ENCODE peak calls at places on chromosomes 4 and X, in six cellular contexts. One of them, this sample, is unnamed.
A peak's percentile ranks its signal among the peaks of the same experiment; 100 is the strongest.

GRCh38 chr4:8888856-8889255 is 17.2 kb upstream of the HMX1 start:
- DNase-seq in testis: no peak
- DNase-seq in body of pancreas: no peak
- DNase-seq in GM06990: no peak
- DNase-seq in CD8-positive, alpha-beta T cell: no peak
- DNase-seq in neural progenitor cell: no peak
- DNase-seq in this sample: no peak

GRCh38 chrX:27731962-27732361 is 75.8 kb upstream of the MAGEB10 start:
- DNase-seq in testis: no peak
- DNase-seq in body of pancreas: no peak
- DNase-seq in GM06990: no peak
- DNase-seq in CD8-positive, alpha-beta T cell: no peak
- DNase-seq in neural progenitor cell: no peak
- DNase-seq in this sample: no peak

GRCh38 chr4:75432683-75433082 is 81.5 kb downstream of the RCHY1 start:
- DNase-seq in testis: no peak
- DNase-seq in body of pancreas: no peak
- DNase-seq in GM06990: no peak
- DNase-seq in CD8-positive, alpha-beta T cell: no peak
- DNase-seq in neural progenitor cell: peak; percentile 31
- DNase-seq in this sample: peak; percentile 18

GRCh38 chr4:19993222-19993621 is 258.5 kb upstream of the SLIT2 start:
- DNase-seq in testis: no peak
- DNase-seq in body of pancreas: no peak
- DNase-seq in GM06990: no peak
- DNase-seq in CD8-positive, alpha-beta T cell: no peak
- DNase-seq in neural progenitor cell: no peak
- DNase-seq in this sample: peak; percentile 69

GRCh38 chrX:70033348-70033747 is 16.4 kb downstream of the AWAT2 start:
- DNase-seq in testis: peak; percentile 51
- DNase-seq in body of pancreas: no peak
- DNase-seq in GM06990: no peak
- DNase-seq in CD8-positive, alpha-beta T cell: peak; percentile 10
- DNase-seq in neural progenitor cell: peak; percentile 57
- DNase-seq in this sample: peak; percentile 16

GRCh38 chr4:109826719-109827118 is 1.1 kb upstream of the RRH start:
- DNase-seq in testis: no peak
- DNase-seq in body of pancreas: no peak
- DNase-seq in GM06990: no peak
- DNase-seq in CD8-positive, alpha-beta T cell: no peak
- DNase-seq in neural progenitor cell: no peak
- DNase-seq in this sample: peak; percentile 36

GRCh38 chr4:16858275-16858752 is 40.1 kb downstream of the LDB2 start:
- DNase-seq in testis: no peak
- DNase-seq in body of pancreas: no peak
- DNase-seq in GM06990: no peak
- DNase-seq in CD8-positive, alpha-beta T cell: no peak
- DNase-seq in neural progenitor cell: no peak
- DNase-seq in this sample: no peak

GRCh38 chr4:140004580-140005314 is 149.2 kb downstream of the MAML3 start:
- DNase-seq in testis: peak; percentile 61
- DNase-seq in body of pancreas: peak; percentile 58
- DNase-seq in GM06990: no peak
- DNase-seq in CD8-positive, alpha-beta T cell: no peak
- DNase-seq in neural progenitor cell: peak; percentile 92
- DNase-seq in this sample: peak; percentile 66

GRCh38 chrX:16785247-16786138 is 773 bp upstream of the TXLNG start:
- DNase-seq in testis: peak; percentile 38
- DNase-seq in body of pancreas: peak; percentile 30
- DNase-seq in GM06990: no peak
- DNase-seq in CD8-positive, alpha-beta T cell: peak; percentile 10
- DNase-seq in neural progenitor cell: peak; percentile 39
- DNase-seq in this sample: no peak

GRCh38 chr4:159966741-159967140 is 863.9 kb downstream of the RAPGEF2 start:
- DNase-seq in testis: peak; percentile 50
- DNase-seq in body of pancreas: no peak
- DNase-seq in GM06990: no peak
- DNase-seq in CD8-positive, alpha-beta T cell: no peak
- DNase-seq in neural progenitor cell: no peak
- DNase-seq in this sample: no peak

GRCh38 chr4:92840880-92841279 is 537.1 kb downstream of the GRID2 start:
- DNase-seq in testis: no peak
- DNase-seq in body of pancreas: no peak
- DNase-seq in GM06990: no peak
- DNase-seq in CD8-positive, alpha-beta T cell: no peak
- DNase-seq in neural progenitor cell: no peak
- DNase-seq in this sample: no peak

GRCh38 chr4:138182838-138183426 is 59.2 kb downstream of the SLC7A11 start:
- DNase-seq in testis: peak; percentile 20
- DNase-seq in body of pancreas: no peak
- DNase-seq in GM06990: no peak
- DNase-seq in CD8-positive, alpha-beta T cell: no peak
- DNase-seq in neural progenitor cell: peak; percentile 52
- DNase-seq in this sample: peak; percentile 67

GRCh38 chrX:57368158-57368557 is 81.7 kb downstream of the FAAH2 start:
- DNase-seq in testis: no peak
- DNase-seq in body of pancreas: no peak
- DNase-seq in GM06990: no peak
- DNase-seq in CD8-positive, alpha-beta T cell: no peak
- DNase-seq in neural progenitor cell: no peak
- DNase-seq in this sample: no peak

DNA sequence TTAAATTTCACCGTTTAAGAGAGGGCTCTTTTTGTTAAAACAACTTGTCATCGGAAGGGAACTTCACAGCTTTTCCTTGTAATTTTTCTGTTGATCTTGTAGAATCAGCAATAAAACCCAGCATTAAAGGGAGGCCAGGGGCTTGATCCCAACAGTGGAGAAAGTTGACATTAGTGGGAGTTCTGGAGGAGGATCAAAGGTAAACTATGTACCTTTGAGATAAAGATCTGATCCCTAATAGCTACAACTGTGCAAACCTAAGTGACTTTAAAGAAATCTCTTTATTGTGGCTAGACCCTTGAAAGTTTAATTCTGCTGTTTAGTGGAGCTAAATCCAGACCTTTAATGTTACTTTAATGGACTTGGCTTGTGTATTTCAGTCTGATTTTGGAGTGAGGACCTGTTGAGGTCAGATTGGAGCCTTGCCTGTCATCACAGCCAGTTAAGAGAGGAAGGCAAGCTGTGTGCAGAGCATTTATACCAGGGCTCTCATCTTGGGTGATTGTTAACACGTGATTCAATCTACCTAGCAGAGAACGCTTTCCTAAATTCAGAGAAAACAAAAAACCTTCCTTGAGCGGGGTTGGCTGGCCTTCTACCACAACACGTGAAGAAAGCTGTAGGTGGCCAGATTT is 1.7 kb downstream of the DOCK11 start:
- DNase-seq in testis: no peak
- DNase-seq in body of pancreas: no peak
- DNase-seq in GM06990: no peak
- DNase-seq in CD8-positive, alpha-beta T cell: peak; percentile 30
- DNase-seq in neural progenitor cell: no peak
- DNase-seq in this sample: no peak
- H3K4me3 ChIP-seq in testis: no peak overlapping the region
- H3K4me3 ChIP-seq in body of pancreas: no peak overlapping the region
- H3K4me3 ChIP-seq in GM06990: peak overlapping the region; percentile 74
- H3K4me3 ChIP-seq in CD8-positive, alpha-beta T cell: peak overlapping the region; percentile 71
- H3K4me3 ChIP-seq in neural progenitor cell: peak overlapping the region; percentile 66
- H3K4me3 ChIP-seq in this sample: peak overlapping the region; percentile 75

GRCh38 chrX:104310084-104310483 is 55.4 kb upstream of the ESX1 start:
- DNase-seq in testis: no peak
- DNase-seq in body of pancreas: no peak
- DNase-seq in GM06990: no peak
- DNase-seq in CD8-positive, alpha-beta T cell: no peak
- DNase-seq in neural progenitor cell: no peak
- DNase-seq in this sample: peak; percentile 41

GRCh38 chrX:104307341-104307740 is 52.6 kb upstream of the ESX1 start:
- DNase-seq in testis: no peak
- DNase-seq in body of pancreas: no peak
- DNase-seq in GM06990: no peak
- DNase-seq in CD8-positive, alpha-beta T cell: no peak
- DNase-seq in neural progenitor cell: no peak
- DNase-seq in this sample: no peak

GRCh38 chrX:104309169-104309568 is 54.4 kb upstream of the ESX1 start:
- DNase-seq in testis: no peak
- DNase-seq in body of pancreas: no peak
- DNase-seq in GM06990: no peak
- DNase-seq in CD8-positive, alpha-beta T cell: no peak
- DNase-seq in neural progenitor cell: peak; percentile 17
- DNase-seq in this sample: no peak

GRCh38 chrX:104306180-104306579 is 51.4 kb upstream of the ESX1 start:
- DNase-seq in testis: no peak
- DNase-seq in body of pancreas: no peak
- DNase-seq in GM06990: no peak
- DNase-seq in CD8-positive, alpha-beta T cell: no peak
- DNase-seq in neural progenitor cell: no peak
- DNase-seq in this sample: no peak

GRCh38 chrX:104310657-104311056 is 55.9 kb upstream of the ESX1 start:
- DNase-seq in testis: no peak
- DNase-seq in body of pancreas: no peak
- DNase-seq in GM06990: no peak
- DNase-seq in CD8-positive, alpha-beta T cell: no peak
- DNase-seq in neural progenitor cell: no peak
- DNase-seq in this sample: no peak
- H3K4me3 ChIP-seq in testis: no peak overlapping the region
- H3K4me3 ChIP-seq in body of pancreas: no peak overlapping the region
- H3K4me3 ChIP-seq in GM06990: no peak overlapping the region
- H3K4me3 ChIP-seq in CD8-positive, alpha-beta T cell: no peak overlapping the region
- H3K4me3 ChIP-seq in neural progenitor cell: no peak overlapping the region
- H3K4me3 ChIP-seq in this sample: no peak overlapping the region

DNA sequence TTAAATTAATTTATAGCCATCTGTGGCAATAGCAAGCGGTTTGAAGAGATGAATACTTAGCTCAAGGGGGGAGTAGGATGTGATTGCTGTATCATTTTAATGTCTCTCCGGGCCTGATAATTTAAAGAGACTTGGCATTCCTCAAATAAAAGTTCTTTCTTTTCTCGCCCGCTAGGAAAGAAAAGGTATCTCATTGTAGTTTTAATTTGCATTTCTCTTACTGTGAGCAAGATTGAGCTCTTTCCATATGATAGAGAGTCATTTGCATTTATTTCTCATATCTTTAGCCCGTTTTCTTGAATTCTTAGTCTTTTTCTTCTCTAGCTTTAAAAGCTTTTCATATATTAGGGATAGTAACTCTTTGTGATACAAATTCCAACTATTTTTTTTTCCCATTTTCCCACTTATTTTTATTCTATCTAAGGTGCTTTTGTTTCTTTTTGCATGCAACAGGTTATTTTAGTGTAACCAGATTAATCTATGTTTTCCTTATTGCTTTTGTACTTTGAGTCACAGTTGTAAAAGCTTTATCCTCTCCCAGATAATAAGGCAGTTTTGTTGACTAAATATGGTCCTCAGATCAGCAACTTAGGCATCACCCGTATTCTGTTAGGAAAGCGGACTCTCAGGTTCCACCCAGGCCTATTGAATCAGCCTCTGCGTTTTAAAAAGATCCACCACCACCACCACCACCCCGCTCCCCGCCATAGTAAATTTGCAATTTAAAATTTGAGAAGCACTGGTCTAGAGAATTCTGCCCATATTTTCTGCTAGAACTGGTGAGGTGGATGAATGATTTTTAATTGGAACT is 58.7 kb upstream of the USP9X start:
- DNase-seq in testis: no peak
- DNase-seq in body of pancreas: no peak
- DNase-seq in GM06990: no peak
- DNase-seq in CD8-positive, alpha-beta T cell: no peak
- DNase-seq in neural progenitor cell: peak; percentile 37
- DNase-seq in this sample: no peak
- H3K4me3 ChIP-seq in testis: no peak overlapping the region
- H3K4me3 ChIP-seq in body of pancreas: no peak overlapping the region
- H3K4me3 ChIP-seq in GM06990: no peak overlapping the region
- H3K4me3 ChIP-seq in CD8-positive, alpha-beta T cell: no peak overlapping the region
- H3K4me3 ChIP-seq in neural progenitor cell: peak overlapping the region; percentile 33
- H3K4me3 ChIP-seq in this sample: no peak overlapping the region

DNA sequence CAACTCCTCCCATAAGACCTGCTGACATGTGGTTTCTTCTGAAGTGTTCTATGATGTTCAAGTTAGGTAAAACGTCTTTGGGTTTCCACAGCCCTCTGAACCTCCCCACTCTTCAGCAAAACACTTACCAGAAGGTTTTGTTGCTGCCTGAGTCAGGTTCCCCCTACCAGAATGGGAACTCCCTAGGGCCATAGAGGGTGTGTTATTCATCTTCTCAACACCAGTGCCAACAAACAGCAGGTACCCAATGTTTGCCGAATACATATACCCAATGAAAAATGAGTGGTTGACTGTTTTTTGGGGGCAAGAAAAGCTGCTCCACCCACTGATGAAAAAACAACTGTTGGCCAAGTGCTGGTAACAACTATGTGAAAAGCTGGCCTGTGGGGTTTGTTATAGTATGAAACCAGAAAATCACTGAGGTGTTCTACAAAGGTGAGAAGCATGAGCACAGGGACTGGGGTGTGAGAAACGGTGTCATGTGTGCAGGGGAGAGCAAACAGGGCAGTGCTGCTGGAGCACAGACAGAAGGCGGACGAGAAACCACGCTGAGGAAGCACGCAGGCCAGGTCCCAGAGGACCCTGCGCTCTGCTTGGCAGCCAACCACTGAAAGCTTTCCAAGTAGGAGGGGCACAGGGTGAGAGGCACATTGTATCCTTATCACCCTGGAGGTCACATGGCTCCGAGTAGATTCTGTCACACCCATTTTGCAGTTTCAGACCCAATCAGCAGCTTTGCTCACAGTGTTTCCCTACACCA is 28.8 kb downstream of the ATP8A1 start:
- DNase-seq in testis: peak; percentile 67
- DNase-seq in body of pancreas: peak; percentile 86
- DNase-seq in GM06990: peak; percentile 86
- DNase-seq in CD8-positive, alpha-beta T cell: peak; percentile 46
- DNase-seq in neural progenitor cell: no peak
- DNase-seq in this sample: no peak
- H3K4me3 ChIP-seq in testis: no peak overlapping the region
- H3K4me3 ChIP-seq in body of pancreas: no peak overlapping the region
- H3K4me3 ChIP-seq in GM06990: peak overlapping the region; percentile 49
- H3K4me3 ChIP-seq in CD8-positive, alpha-beta T cell: peak overlapping the region; percentile 9
- H3K4me3 ChIP-seq in neural progenitor cell: no peak overlapping the region
- H3K4me3 ChIP-seq in this sample: no peak overlapping the region

DNA sequence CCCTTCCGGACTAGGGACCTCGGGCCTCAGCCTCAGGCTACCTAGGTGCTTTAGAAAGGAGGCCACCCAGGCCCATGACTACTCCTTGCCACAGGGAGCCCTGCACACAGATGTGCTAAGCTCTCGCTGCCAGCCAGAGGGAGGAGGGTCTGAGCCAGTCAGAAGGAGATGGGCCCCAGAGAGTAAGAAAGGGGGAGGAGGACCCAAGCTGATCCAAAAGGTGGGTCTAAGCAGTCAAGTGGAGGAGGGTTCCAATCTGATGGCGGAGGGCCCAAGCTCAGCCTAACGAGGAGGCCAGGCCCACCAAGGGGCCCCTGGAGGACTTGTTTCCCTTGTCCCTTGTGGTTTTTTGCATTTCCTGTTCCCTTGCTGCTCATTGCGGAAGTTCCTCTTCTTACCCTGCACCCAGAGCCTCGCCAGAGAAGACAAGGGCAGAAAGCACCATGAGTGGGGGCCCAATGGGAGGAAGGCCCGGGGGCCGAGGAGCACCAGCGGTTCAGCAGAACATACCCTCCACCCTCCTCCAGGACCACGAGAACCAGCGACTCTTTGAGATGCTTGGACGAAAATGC is at the start of gene WAS:
- DNase-seq in testis: no peak
- DNase-seq in body of pancreas: no peak
- DNase-seq in GM06990: peak; percentile 68
- DNase-seq in CD8-positive, alpha-beta T cell: peak; percentile 46
- DNase-seq in neural progenitor cell: no peak
- DNase-seq in this sample: no peak
- H3K4me3 ChIP-seq in testis: no peak within 1 kb of the TSS
- H3K4me3 ChIP-seq in body of pancreas: no peak within 1 kb of the TSS
- H3K4me3 ChIP-seq in GM06990: peak within 1 kb of the TSS; percentile 67
- H3K4me3 ChIP-seq in CD8-positive, alpha-beta T cell: peak within 1 kb of the TSS; percentile 64
- H3K4me3 ChIP-seq in neural progenitor cell: no peak within 1 kb of the TSS
- H3K4me3 ChIP-seq in this sample: no peak within 1 kb of the TSS

GRCh38 chr4:1644906-1645657 is 39.0 kb downstream of the FAM53A start:
- DNase-seq in testis: no peak
- DNase-seq in body of pancreas: no peak
- DNase-seq in GM06990: no peak
- DNase-seq in CD8-positive, alpha-beta T cell: no peak
- DNase-seq in neural progenitor cell: peak; percentile 50
- DNase-seq in this sample: peak; percentile 51
- H3K4me3 ChIP-seq in testis: no peak overlapping the region
- H3K4me3 ChIP-seq in body of pancreas: no peak overlapping the region
- H3K4me3 ChIP-seq in GM06990: no peak overlapping the region
- H3K4me3 ChIP-seq in CD8-positive, alpha-beta T cell: no peak overlapping the region
- H3K4me3 ChIP-seq in neural progenitor cell: peak overlapping the region; percentile 8
- H3K4me3 ChIP-seq in this sample: no peak overlapping the region